ENCODE peak calls at places on chromosomes 2 and 18, in eight cellular contexts. A is neural progenitor cell, T is pancreas, E is K562, W is upper lobe of right lung, S is brain microvascular endothelial cell, Q is hepatocyte, J is DND-41. O is an unnamed sample. For H3K27me3, the result is how much of the 10 kb centered on the place peaks cover.

GRCh38 chr18:28382215-28382879 is 205.4 kb upstream of the CDH2 start:
- DNase-seq in A (no peak), T (no peak), E (no peak), W (no peak), S (no peak), Q (no peak), J (no peak), O (no peak)

GRCh38 chr2:174585111-174585510 is 12.5 kb downstream of the WIPF1 start:
- DNase-seq in A (no peak), T (no peak), E (no peak), W (no peak), S (no peak), Q (no peak), J (no peak), O (no peak)

GRCh38 chr2:168529900-168530561 is 74.0 kb downstream of the CERS6 start:
- DNase-seq in A (peak), T (no peak), E (no peak), W (no peak), S (peak), Q (no peak), J (no peak), O (no peak)

GRCh38 chr2:149164296-149164695 is 125.8 kb downstream of the LYPD6B start:
- DNase-seq in A (no peak), T (no peak), E (no peak), W (no peak), S (no peak), Q (no peak), J (no peak), O (no peak)

GRCh38 chr2:231050018-231050901 is 6.4 kb upstream of the PSMD1 start:
- DNase-seq in A (no peak), T (peak), E (no peak), W (no peak), S (no peak), Q (peak), J (no peak), O (no peak)

GRCh38 chr2:57720728-57721627 is 325.6 kb upstream of the VRK2 start:
- DNase-seq in A (peak), T (no peak), E (peak), W (peak), S (peak), Q (peak), J (peak), O (peak)

GRCh38 chr2:7023542-7023941 is 106.3 kb downstream of the RNF144A start:
- DNase-seq in A (no peak), T (no peak), E (no peak), W (no peak), S (peak), Q (peak), J (no peak), O (no peak)

GRCh38 chr2:62920070-62920469 is 130.6 kb upstream of the OTX1 start:
- DNase-seq in A (no peak), T (no peak), E (no peak), W (no peak), S (no peak), Q (no peak), J (no peak), O (no peak)

GRCh38 chr2:99858951-99859596 is 283.3 kb downstream of the AFF3 start:
- DNase-seq in A (no peak), T (no peak), E (no peak), W (no peak), S (no peak), Q (no peak), J (no peak), O (no peak)

GRCh38 chr2:127776122-127776780 is 34.7 kb downstream of the WDR33 start:
- DNase-seq in A (no peak), T (no peak), E (no peak), W (no peak), S (peak), Q (no peak), J (no peak), O (no peak)

GRCh38 chr18:77366725-77367641 is 117.3 kb downstream of the GALR1 start:
- DNase-seq in A (no peak), T (peak), E (no peak), W (no peak), S (peak), Q (peak), J (no peak), O (no peak)

GRCh38 chr2:156191547-156191946 is 141.0 kb downstream of the NR4A2 start:
- DNase-seq in A (no peak), T (no peak), E (no peak), W (no peak), S (no peak), Q (no peak), J (no peak), O (no peak)

GRCh38 chr2:134446431-134447091 is 192.7 kb downstream of the MGAT5 start:
- DNase-seq in A (no peak), T (no peak), E (no peak), W (no peak), S (no peak), Q (no peak), J (no peak), O (no peak)

GRCh38 chr2:232533944-232534710 is 5.4 kb upstream of the CHRNG start:
- DNase-seq in A (no peak), T (peak), E (no peak), W (peak), S (peak), Q (no peak), J (no peak), O (no peak)

GRCh38 chr2:206163251-206163880 is 3.7 kb downstream of the EEF1B2 start:
- DNase-seq in A (no peak), T (no peak), E (peak), W (no peak), S (no peak), Q (no peak), J (no peak), O (no peak)

GRCh38 chr2:242004902-242005230 is 135.3 kb downstream of the RTP5 start:
- DNase-seq in A (peak), T (peak), E (no peak), W (no peak), S (no peak), Q (no peak), J (no peak), O (no peak)

GRCh38 chr2:96931966-96932365 is 54.4 kb downstream of the FAM178B start:
- DNase-seq in A (no peak), T (no peak), E (no peak), W (no peak), S (no peak), Q (no peak), J (no peak), O (no peak)

GRCh38 chr18:75111673-75112485 is 97.1 kb downstream of the PTGR3 start:
- DNase-seq in A (no peak), T (peak), E (no peak), W (no peak), S (no peak), Q (peak), J (no peak), O (no peak)

GRCh38 chr2:6723865-6724571 is 141.7 kb downstream of the CMPK2 start:
- DNase-seq in A (no peak), T (no peak), E (no peak), W (no peak), S (no peak), Q (no peak), J (no peak), O (no peak)

GRCh38 chr2:27353762-27354596 is 2.6 kb downstream of the GTF3C2 start:
- DNase-seq in A (no peak), T (no peak), E (no peak), W (no peak), S (peak), Q (no peak), J (no peak), O (no peak)

GRCh38 chr2:3827673-3828575 is 124.5 kb downstream of the DCDC2C start:
- DNase-seq in A (peak), T (no peak), E (peak), W (no peak), S (peak), Q (peak), J (peak), O (no peak)

GRCh38 chr2:7888876-7889275 is 793.0 kb upstream of the ID2 start:
- DNase-seq in A (no peak), T (no peak), E (no peak), W (no peak), S (no peak), Q (no peak), J (no peak), O (no peak)

GRCh38 chr18:12121175-12122095 is 27.8 kb downstream of the ANKRD62 start:
- DNase-seq in A (peak), T (peak), E (peak), W (no peak), S (peak), Q (peak), J (no peak), O (no peak)

GRCh38 chr2:70552501-70553333 is 909 bp downstream of the TGFA start:
- DNase-seq in A (peak), T (peak), E (no peak), W (no peak), S (no peak), Q (no peak), J (peak), O (no peak)

GRCh38 chr18:49021076-49021432 is 70.3 kb upstream of the SMAD7 start:
- DNase-seq in A (no peak), T (no peak), E (no peak), W (peak), S (no peak), Q (no peak), J (no peak), O (no peak)
- H3K27ac ChIP-seq in A (no peak), T (peak), E (no peak), W (peak), S (no peak), Q (peak), J (peak), O (no peak)

GRCh38 chr2:121965666-121966065 is 210.2 kb downstream of the TSN start:
- DNase-seq in A (no peak), T (no peak), E (no peak), W (no peak), S (no peak), Q (no peak), J (no peak), O (no peak)

GRCh38 chr2:121955313-121956211 is 200.1 kb downstream of the TSN start:
- DNase-seq in A (no peak), T (peak), E (no peak), W (no peak), S (no peak), Q (no peak), J (no peak), O (no peak)

GRCh38 chr2:121961761-121962160 is 206.3 kb downstream of the TSN start:
- DNase-seq in A (no peak), T (no peak), E (no peak), W (no peak), S (no peak), Q (no peak), J (no peak), O (no peak)

DNA sequence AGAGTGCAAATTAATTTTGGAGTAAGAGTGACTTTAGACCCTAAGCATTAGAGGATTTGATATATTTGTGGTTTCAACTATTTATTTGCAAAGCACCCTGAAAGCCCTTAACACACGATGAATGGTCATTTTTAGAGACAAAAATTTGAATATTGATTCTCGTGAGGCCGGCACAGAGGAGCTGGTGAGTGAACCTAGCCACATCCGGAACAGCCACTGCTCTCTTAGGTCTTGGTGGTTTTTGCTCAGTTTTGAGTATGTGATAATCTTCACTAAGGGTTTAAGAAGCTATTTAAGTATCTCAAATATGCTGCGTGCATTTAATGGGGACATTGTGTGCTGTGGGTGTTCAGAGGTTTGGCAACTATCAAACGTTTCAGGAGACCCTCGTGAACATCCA is 204.8 kb downstream of the TSN start:
- DNase-seq in A (no peak), T (no peak), E (no peak), W (no peak), S (no peak), Q (no peak), J (no peak), O (no peak)
- TF ChIP-seq CTCF in A (no peak), T (no peak), E (no peak), W (no peak), S (no peak), Q (no peak), J (no peak), O (no peak)

GRCh38 chr2:236178921-236179652 is 10.9 kb upstream of the GBX2 start:
- DNase-seq in A (peak), T (no peak), E (no peak), W (no peak), S (no peak), Q (no peak), J (no peak), O (no peak)

GRCh38 chr2:236177967-236178909 is 10.1 kb upstream of the GBX2 start:
- DNase-seq in A (peak), T (peak), E (peak), W (peak), S (peak), Q (peak), J (no peak), O (no peak)

GRCh38 chr2:236176417-236176816 is 8.2 kb upstream of the GBX2 start:
- DNase-seq in A (peak), T (no peak), E (peak), W (peak), S (no peak), Q (no peak), J (no peak), O (no peak)

GRCh38 chr2:236176951-236177350 is 8.8 kb upstream of the GBX2 start:
- DNase-seq in A (no peak), T (no peak), E (no peak), W (peak), S (no peak), Q (no peak), J (no peak), O (no peak)

DNA sequence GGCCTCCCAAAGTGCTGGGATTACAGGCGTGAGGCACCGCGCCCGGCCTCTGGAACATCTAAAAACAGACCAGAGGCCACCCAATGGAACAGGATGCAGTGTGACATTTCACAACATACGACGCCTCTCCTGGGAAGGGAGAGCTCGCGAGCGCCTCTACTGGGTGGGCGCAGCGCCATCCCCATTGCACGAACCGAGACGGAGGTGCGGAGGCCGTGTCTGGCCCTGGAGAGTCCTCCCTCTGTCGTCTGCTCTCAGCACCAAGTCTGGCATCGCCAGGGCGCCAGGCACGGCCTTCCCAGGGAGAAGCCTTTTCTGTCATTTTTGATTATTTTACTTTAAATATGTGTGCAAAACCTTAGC is 9.4 kb upstream of the GBX2 start:
- DNase-seq in A (peak), T (no peak), E (peak), W (peak), S (no peak), Q (peak), J (no peak), O (no peak)
- H3K27me3 ChIP-seq in A (half or more), T (under half), E (under half), W (half or more), S (under half), Q (half or more), J (under half), O (half or more)

DNA sequence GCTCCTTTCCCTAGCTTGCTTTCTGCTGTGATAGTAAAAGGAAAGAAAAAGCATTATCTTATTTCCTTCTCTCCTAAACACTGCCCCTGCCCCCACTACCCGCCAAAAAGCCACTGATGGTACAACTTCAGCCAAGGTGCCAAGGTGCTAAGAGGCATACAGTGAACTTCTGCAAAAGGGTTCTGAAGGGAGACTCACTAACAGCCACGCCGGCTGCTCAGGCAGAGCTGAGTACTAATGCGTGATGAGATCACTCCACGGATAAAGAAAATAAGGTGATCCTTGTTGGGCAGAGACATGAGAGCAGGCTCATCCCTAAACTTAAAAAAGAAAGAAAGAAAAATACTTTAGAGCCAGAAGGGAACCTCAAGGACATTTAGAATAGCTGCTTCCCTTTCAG is 60.5 kb upstream of the PXDN start:
- DNase-seq in A (no peak), T (no peak), E (no peak), W (peak), S (no peak), Q (no peak), J (no peak), O (no peak)
- H3K27ac ChIP-seq in A (no peak), T (no peak), E (no peak), W (no peak), S (no peak), Q (no peak), J (no peak), O (no peak)

GRCh38 chr2:102344397-102344796 is 11.2 kb upstream of the IL18R1 start:
- DNase-seq in A (no peak), T (no peak), E (no peak), W (no peak), S (no peak), Q (no peak), J (no peak), O (no peak)

GRCh38 chr2:102346381-102347130 is 9.0 kb upstream of the IL18R1 start:
- DNase-seq in A (no peak), T (no peak), E (no peak), W (no peak), S (no peak), Q (no peak), J (no peak), O (no peak)

GRCh38 chr2:102345329-102345920 is 10.2 kb upstream of the IL18R1 start:
- DNase-seq in A (no peak), T (no peak), E (no peak), W (no peak), S (no peak), Q (no peak), J (no peak), O (no peak)

GRCh38 chr2:102340778-102341177 is 14.8 kb upstream of the IL18R1 start:
- DNase-seq in A (no peak), T (no peak), E (no peak), W (no peak), S (no peak), Q (no peak), J (no peak), O (no peak)

GRCh38 chr2:102342888-102343287 is 12.7 kb upstream of the IL18R1 start:
- DNase-seq in A (no peak), T (no peak), E (no peak), W (no peak), S (no peak), Q (no peak), J (no peak), O (no peak)
- TF ChIP-seq CTCF in A (no peak), T (no peak), E (peak), W (peak), S (peak), Q (peak), J (no peak), O (no peak)

GRCh38 chr2:22494156-22494555 is 890.8 kb upstream of the KLHL29 start:
- DNase-seq in A (no peak), T (no peak), E (no peak), W (no peak), S (no peak), Q (no peak), J (no peak), O (no peak)
- H3K27me3 ChIP-seq in A (under half), T (under half), E (under half), W (under half), S (under half), Q (under half), J (under half), O (under half)

O was measured in CD4-positive, alpha-beta T cell.